ENCODE peak calls at places on chromosomes 5 and 9, in six cellular contexts. L is kidney epithelial cell, A is epithelial cell of esophagus, G is hepatocyte, D is brain microvascular endothelial cell, O is cardiac muscle cell. X is an unnamed sample.

GRCh38 chr9:88660611-88661010 is 125.6 kb downstream of the NXNL2 start:
- DNase-seq in O (peak), G (peak), L (no peak), A (peak), D (peak), X (no peak)

GRCh38 chr9:38108326-38108725 is 39.3 kb upstream of the SHB start:
- DNase-seq in O (no peak), L (no peak), A (no peak), G (no peak), D (no peak), X (no peak)

GRCh38 chr9:38435526-38435925 is 11.3 kb upstream of the IGFBPL1 start:
- DNase-seq in O (no peak), L (no peak), G (no peak), A (no peak), D (no peak), X (no peak)

GRCh38 chr5:172109749-172110148 is 78.3 kb downstream of the STK10 start:
- DNase-seq in L (no peak), O (no peak), D (no peak), A (no peak), G (no peak), X (no peak)

GRCh38 chr9:87557996-87558395 is 60.3 kb downstream of the DAPK1 start:
- DNase-seq in D (no peak), A (no peak), G (no peak), O (peak), L (no peak), X (no peak)

GRCh38 chr5:56640763-56641406 is 174.5 kb upstream of the MAP3K1 start:
- DNase-seq in L (no peak), O (no peak), D (no peak), G (no peak), A (peak), X (no peak)

GRCh38 chr5:76582252-76583162 is 40.7 kb downstream of the F2RL2 start:
- DNase-seq in A (peak), D (peak), L (no peak), G (peak), O (no peak), X (no peak)

GRCh38 chr5:146704949-146705665 is 173.4 kb downstream of the PPP2R2B start:
- DNase-seq in D (no peak), O (no peak), A (peak), G (no peak), L (no peak), X (no peak)

DNA sequence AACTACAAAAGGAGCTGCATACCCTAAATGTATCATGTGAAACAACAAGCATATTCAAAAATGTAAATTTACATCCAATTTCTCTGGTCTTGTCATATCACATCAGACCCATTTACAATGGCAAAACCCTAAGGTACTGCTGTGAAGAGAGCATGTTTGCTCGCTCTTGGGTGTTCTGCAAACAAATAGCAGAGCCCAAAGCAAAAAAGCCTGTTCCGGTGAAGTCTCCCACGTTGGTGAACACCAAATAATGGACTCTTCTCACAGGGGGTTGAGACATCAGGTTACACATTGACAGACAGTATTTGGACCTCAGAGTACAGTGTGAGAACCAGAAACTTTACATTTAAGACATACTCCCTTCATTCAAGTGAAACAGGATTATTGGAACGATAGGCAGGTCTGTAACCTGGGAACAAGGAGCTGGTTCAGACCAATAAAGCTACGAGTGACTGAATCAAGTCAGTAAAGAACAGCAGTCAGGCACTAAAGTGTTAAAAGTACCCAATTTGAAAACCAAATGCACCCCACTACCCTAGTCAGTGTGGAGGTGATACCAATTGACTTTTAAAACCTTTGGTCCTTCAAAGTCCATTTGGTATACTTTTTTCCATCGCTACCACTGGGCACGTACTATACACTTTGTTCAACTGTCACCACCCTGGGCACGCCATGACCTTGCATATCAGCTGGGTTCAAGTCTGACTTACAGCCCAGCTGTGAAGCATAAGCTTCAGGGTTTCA is 36.5 kb downstream of the ETF1 start:
- DNase-seq in A (no peak), O (no peak), L (no peak), G (no peak), D (no peak), X (no peak)
- TF ChIP-seq CTCF in A (no peak), O (no peak), L (no peak), G (no peak), D (no peak), X (no peak)

DNA sequence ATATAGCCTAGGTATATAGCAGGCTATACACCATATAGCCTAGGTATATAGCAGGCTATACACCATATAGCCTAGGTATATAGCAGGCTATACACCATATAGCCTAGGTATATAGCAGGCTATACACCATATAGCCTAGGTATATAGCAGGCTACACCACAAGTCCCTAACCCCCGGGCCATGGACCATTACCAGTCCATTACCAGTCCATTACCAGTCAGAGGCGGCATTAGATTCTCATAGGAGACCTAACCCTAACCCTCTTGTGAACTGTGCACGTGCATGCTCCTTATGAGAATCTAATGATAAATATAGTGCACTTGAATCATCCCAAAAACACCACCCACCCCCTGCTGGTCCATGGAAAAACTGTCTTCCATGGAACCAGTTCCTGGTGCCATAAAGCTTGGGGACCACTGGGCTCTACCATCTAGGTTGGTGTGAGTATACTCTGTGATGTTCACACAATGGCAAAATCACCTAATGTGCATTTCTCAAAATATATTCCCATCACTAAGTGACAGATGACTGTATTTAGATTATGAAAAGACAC is 4.7 kb downstream of the PLIN2 start:
- DNase-seq in A (no peak), G (no peak), O (no peak), D (no peak), L (no peak), X (no peak)
- TF ChIP-seq CTCF in A (no peak), G (no peak), O (peak), D (peak), L (peak), X (no peak)

GRCh38 chr5:12312343-12312742 is 408.1 kb upstream of the CTNND2 start:
- DNase-seq in G (no peak), A (no peak), L (no peak), D (no peak), O (no peak), X (no peak)
- TF ChIP-seq CTCF in G (no peak), A (no peak), L (no peak), D (no peak), O (no peak), X (no peak)

DNA sequence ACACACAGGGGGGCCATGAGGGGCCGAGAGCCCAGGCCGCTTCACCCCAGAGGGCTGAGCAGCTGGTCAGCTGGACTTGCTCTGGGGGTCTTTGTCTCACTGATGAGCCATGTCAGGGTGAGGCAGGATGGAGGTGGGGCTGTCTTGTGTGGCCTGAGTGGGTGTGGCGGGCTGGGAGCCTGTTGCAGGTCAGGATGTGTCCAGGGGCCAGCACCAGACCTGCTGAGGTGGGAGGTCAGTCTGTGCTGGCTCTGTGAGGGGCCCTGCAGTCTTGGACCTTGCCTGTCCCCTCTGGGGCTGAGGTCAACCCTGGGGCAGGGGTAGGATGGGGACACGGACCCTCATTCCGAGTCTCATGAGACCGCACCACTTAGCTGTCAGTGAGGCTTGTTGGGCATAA is 56.9 kb downstream of the RXRA start:
- DNase-seq in D (no peak), L (no peak), O (no peak), G (no peak), A (no peak), X (no peak)
- TF ChIP-seq CTCF in D (no peak), L (no peak), O (no peak), G (no peak), A (no peak), X (no peak)

DNA sequence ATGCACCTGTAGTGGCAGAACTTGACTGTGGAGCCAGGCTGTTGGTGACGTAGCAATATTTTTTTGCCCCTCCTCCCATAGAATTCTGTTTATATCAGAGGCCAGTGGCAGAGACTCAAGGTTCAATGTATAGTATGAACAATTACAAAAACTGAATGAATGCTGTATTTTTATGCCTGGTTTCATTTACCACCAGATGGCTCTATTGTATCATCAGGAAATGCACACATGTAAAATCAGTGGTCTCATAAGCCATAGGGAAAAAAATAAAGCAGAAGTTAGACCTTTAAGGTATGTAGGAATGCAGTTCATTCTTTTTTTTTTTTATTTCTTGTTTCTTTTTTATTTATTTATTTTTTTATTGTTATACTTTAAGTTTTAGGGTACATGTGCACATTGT is 43.6 kb downstream of the CCDC192 start:
- DNase-seq in G (no peak), D (no peak), O (no peak), L (no peak), A (peak), X (no peak)
- TF ChIP-seq CTCF in G (peak), D (peak), O (peak), L (peak), A (peak), X (peak)

DNA sequence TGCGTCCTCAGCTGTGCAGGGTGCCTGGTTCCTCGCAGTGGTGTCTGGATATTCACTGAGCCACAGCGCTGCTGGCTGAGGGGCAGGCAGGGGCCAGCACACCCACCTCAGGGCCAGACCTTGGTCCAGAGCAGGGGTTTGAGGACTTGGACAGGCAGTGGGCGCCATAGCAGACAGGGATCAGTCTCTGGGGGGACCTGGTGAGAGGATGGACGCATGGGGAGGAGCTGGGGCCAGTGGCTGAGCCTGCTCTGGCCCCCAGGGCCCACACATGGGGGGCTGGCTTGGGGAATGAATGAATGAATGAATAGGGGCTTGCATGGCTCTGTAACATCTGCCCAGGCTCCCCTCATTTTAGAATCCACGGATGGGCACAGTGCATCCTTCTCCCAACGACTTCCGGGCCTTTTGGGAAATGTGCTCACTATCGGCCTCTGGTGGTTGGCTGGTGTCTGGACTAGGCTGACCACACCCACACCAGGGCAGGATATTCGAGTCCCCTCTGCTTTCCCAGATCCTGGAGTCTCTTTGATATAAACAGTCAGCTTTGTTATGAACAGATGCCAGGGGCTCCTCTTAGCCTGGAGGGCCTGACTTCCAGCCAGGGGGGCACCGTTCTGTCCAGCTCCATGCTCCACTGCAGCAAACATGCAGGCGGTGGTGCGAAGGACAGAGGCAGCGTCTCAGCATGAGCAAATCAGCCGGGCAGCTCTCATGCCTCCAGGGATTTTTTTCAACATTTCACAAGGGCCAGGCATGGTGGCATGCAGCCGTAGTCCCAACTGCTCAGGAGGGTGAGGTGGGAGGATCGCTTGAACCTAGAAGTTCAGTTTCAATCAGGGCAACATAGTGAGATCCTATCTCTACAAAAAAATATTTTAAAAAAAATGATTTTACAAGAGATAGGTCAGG is 62.6 kb downstream of the NEK6 start:
- DNase-seq in L (no peak), O (peak), G (peak), A (peak), D (peak), X (peak)
- TF ChIP-seq CTCF in L (peak), O (peak), G (peak), A (peak), D (peak), X (peak)

GRCh38 chr9:110638381-110638954 is 30.1 kb upstream of the MUSK start:
- DNase-seq in L (no peak), A (peak), D (no peak), O (peak), G (no peak), X (no peak)
- TF ChIP-seq CTCF in L (peak), A (peak), D (peak), O (peak), G (peak), X (peak)

DNA sequence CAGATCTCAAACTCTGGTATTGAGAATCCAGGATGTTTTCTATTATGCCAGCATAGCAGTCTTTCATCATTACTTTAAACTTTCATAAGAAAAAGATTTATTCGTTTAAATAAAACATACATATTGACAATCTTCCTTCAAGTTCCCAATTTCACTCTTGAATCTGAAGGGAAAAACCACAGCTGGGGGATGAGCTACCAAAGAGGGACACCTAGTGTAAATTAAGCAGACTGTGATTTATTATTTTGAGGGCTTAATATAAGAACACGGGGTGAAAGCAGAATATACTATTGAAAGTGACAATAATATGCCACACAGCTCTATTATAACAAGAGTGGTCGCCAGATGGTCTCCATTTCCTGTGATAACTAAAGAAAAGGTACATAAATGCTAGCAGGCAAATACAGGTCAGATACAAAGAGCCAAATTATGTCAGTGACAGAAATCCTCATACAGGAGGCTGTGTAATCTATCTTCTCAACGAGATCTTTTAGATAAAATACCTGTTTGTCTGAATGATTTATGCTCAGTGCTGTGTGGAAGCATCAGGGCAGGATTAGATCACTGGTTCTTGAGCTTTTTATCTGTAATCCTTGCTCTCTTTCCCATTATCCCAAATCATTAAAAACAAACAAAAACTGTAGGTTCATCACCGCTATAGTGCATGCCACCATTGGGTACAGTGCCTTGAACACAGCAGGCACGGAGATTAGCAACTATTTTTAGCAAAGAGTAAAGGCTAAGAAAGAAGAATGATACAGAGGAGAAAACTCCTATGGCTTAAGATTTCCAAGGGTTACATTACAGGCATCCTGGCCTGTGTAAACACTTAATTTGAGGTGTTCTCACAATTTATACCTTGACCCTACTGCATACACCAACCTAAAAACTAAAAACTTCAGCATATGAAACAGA is 116.6 kb downstream of the DROSHA start:
- DNase-seq in L (no peak), O (no peak), D (no peak), G (no peak), A (no peak), X (no peak)
- TF ChIP-seq CTCF in L (no peak), O (no peak), D (no peak), G (no peak), A (no peak), X (no peak)

GRCh38 chr5:40221796-40222195 is 457.9 kb upstream of the PTGER4 start:
- DNase-seq in O (no peak), L (peak), A (peak), D (peak), G (no peak), X (no peak)
- TF ChIP-seq CTCF in O (no peak), L (no peak), A (no peak), D (no peak), G (no peak), X (no peak)

DNA sequence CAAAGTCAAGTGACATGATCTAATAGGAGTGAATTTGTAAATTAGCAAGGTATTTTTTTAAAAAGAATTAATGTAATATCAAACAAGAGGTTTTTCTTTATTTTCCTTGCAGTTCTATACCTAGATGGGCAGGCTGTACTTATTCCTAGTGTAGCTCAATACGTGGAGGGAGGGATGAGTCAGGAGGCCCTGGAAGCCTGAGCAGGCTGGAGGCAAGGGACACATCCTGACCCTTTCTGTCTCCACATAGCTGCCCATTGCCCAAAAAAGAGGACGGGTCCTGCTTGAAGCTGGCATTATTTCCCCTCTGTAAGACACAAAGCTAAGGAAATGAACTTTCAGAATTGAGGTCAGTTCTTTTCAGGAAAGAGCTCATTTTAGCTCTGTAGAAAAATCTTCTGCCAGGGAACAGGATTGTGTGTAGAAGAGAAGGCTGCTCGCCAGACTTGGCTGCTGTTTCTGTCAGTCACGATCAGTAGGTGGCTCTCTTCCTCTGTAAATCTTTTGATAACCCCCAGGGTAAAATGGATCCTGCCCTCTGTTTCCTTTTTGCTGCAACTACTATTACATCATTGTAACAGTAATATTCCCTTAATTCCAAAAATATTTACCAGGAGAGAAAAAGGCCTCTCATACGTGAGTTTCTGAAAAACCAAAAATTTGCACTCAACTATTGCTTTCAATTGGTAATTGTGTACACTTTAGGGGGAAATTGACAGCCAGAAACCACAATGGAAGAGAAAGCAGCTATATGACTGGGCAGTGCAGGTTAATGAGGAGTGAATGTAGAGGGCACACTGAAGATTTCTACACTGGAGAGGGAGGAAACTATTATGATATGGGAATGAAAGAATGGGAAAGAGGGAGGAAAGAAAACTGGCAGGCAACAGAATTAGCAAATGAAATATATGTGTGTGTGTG is 12.3 kb upstream of the IFNW1 start:
- DNase-seq in L (peak), D (peak), A (peak), O (peak), G (peak), X (no peak)
- TF ChIP-seq CTCF in L (peak), D (peak), A (peak), O (peak), G (peak), X (no peak)